ENCODE peak calls at places on chromosomes 1 and 21, in four cellular contexts. One of them, this sample, is unnamed.
A peak's percentile ranks its signal among the peaks of the same experiment; 100 is the strongest.

GRCh38 chr1:113917400-113918082 is 11.6 kb upstream of the HIPK1 start:
- DNase-seq in K562: no peak
- DNase-seq in spleen: no peak
- DNase-seq in fibroblast of lung: peak; percentile 4
- DNase-seq in this sample: no peak

GRCh38 chr1:170732262-170732595 is 68.3 kb downstream of the PRRX1 start:
- DNase-seq in K562: no peak
- DNase-seq in spleen: no peak
- DNase-seq in fibroblast of lung: peak; percentile 57
- DNase-seq in this sample: no peak

GRCh38 chr1:87787551-87787950 is 458.9 kb downstream of the LMO4 start:
- DNase-seq in K562: no peak
- DNase-seq in spleen: no peak
- DNase-seq in fibroblast of lung: no peak
- DNase-seq in this sample: no peak

GRCh38 chr1:150464422-150464826 is 22.8 kb upstream of the TARS2 start:
- DNase-seq in K562: peak; percentile 75
- DNase-seq in spleen: peak; percentile 82
- DNase-seq in fibroblast of lung: peak; percentile 68
- DNase-seq in this sample: peak; percentile 74

GRCh38 chr1:155925506-155925905 is 8.7 kb downstream of the KHDC4 start:
- DNase-seq in K562: no peak
- DNase-seq in spleen: no peak
- DNase-seq in fibroblast of lung: no peak
- DNase-seq in this sample: no peak

GRCh38 chr1:28592314-28593071 is 428 bp downstream of the RAB42 start:
- DNase-seq in K562: no peak
- DNase-seq in spleen: peak; percentile 77
- DNase-seq in fibroblast of lung: no peak
- DNase-seq in this sample: no peak

GRCh38 chr1:78143152-78143551 is 97.4 kb downstream of the GIPC2 start:
- DNase-seq in K562: no peak
- DNase-seq in spleen: no peak
- DNase-seq in fibroblast of lung: no peak
- DNase-seq in this sample: peak; percentile 15

GRCh38 chr1:40848530-40849189 is 13.5 kb downstream of the CITED4 start:
- DNase-seq in K562: peak; percentile 86
- DNase-seq in spleen: peak; percentile 71
- DNase-seq in fibroblast of lung: peak; percentile 69
- DNase-seq in this sample: no peak

GRCh38 chr1:167791281-167792209 is 69.8 kb downstream of the MPZL1 start:
- DNase-seq in K562: no peak
- DNase-seq in spleen: no peak
- DNase-seq in fibroblast of lung: peak; percentile 99
- DNase-seq in this sample: no peak

GRCh38 chr21:44802396-44803153 is 955 bp upstream of the UBE2G2 start:
- DNase-seq in K562: peak; percentile 74
- DNase-seq in spleen: no peak
- DNase-seq in fibroblast of lung: peak; percentile 13
- DNase-seq in this sample: no peak

GRCh38 chr1:40780678-40781613 is 2.6 kb upstream of the KCNQ4 start:
- DNase-seq in K562: no peak
- DNase-seq in spleen: no peak
- DNase-seq in fibroblast of lung: no peak
- DNase-seq in this sample: no peak

GRCh38 chr1:168091720-168092119 is 45.0 kb downstream of the GPR161 start:
- DNase-seq in K562: no peak
- DNase-seq in spleen: no peak
- DNase-seq in fibroblast of lung: no peak
- DNase-seq in this sample: no peak

GRCh38 chr1:20792177-20792576 is 5.1 kb upstream of the HP1BP3 start:
- DNase-seq in K562: no peak
- DNase-seq in spleen: no peak
- DNase-seq in fibroblast of lung: peak; percentile 96
- DNase-seq in this sample: no peak

GRCh38 chr1:41749992-41750745 is 168.6 kb downstream of the HIVEP3 start:
- DNase-seq in K562: no peak
- DNase-seq in spleen: peak; percentile 77
- DNase-seq in fibroblast of lung: no peak
- DNase-seq in this sample: no peak

GRCh38 chr1:7912743-7913557 is 27.7 kb downstream of the TNFRSF9 start:
- DNase-seq in K562: peak; percentile 48
- DNase-seq in spleen: no peak
- DNase-seq in fibroblast of lung: no peak
- DNase-seq in this sample: no peak

GRCh38 chr1:233022246-233022645 is 71.8 kb downstream of the NTPCR start:
- DNase-seq in K562: no peak
- DNase-seq in spleen: no peak
- DNase-seq in fibroblast of lung: no peak
- DNase-seq in this sample: no peak

GRCh38 chr1:169042377-169042776 is 64.1 kb upstream of the ATP1B1 start:
- DNase-seq in K562: no peak
- DNase-seq in spleen: no peak
- DNase-seq in fibroblast of lung: no peak
- DNase-seq in this sample: no peak

GRCh38 chr1:21294266-21295058 is 4.2 kb upstream of the ECE1 start:
- DNase-seq in K562: no peak
- DNase-seq in spleen: peak; percentile 95
- DNase-seq in fibroblast of lung: no peak
- DNase-seq in this sample: peak; percentile 93

GRCh38 chr1:103106426-103107321 is 1.6 kb downstream of the COL11A1 start:
- DNase-seq in K562: peak; percentile 10
- DNase-seq in spleen: no peak
- DNase-seq in fibroblast of lung: peak; percentile 46
- DNase-seq in this sample: no peak

GRCh38 chr1:197016751-197017150 is 39.4 kb downstream of the CFHR5 start:
- DNase-seq in K562: no peak
- DNase-seq in spleen: no peak
- DNase-seq in fibroblast of lung: no peak
- DNase-seq in this sample: no peak

GRCh38 chr1:81681570-81681969 is 119.2 kb upstream of the ADGRL2 start:
- DNase-seq in K562: no peak
- DNase-seq in spleen: no peak
- DNase-seq in fibroblast of lung: peak; percentile 55
- DNase-seq in this sample: no peak

GRCh38 chr1:161498646-161499045 is 6.6 kb upstream of the FCGR2A start:
- DNase-seq in K562: no peak
- DNase-seq in spleen: no peak
- DNase-seq in fibroblast of lung: no peak
- DNase-seq in this sample: no peak

GRCh38 chr1:20325844-20326323 is 35.2 kb downstream of the VWA5B1 start:
- DNase-seq in K562: no peak
- DNase-seq in spleen: no peak
- DNase-seq in fibroblast of lung: peak; percentile 87
- DNase-seq in this sample: no peak

GRCh38 chr1:21783679-21784603 is 992 bp upstream of the USP48 start:
- DNase-seq in K562: peak; percentile 99
- DNase-seq in spleen: peak; percentile 82
- DNase-seq in fibroblast of lung: peak; percentile 76
- DNase-seq in this sample: no peak

GRCh38 chr1:6445062-6445763 is 20.6 kb downstream of the ESPN start:
- DNase-seq in K562: peak; percentile 64
- DNase-seq in spleen: no peak
- DNase-seq in fibroblast of lung: peak; percentile 37
- DNase-seq in this sample: no peak

GRCh38 chr1:197103295-197103694 is 36.2 kb upstream of the F13B start:
- DNase-seq in K562: no peak
- DNase-seq in spleen: no peak
- DNase-seq in fibroblast of lung: peak; percentile 54
- DNase-seq in this sample: no peak

GRCh38 chr1:94119796-94120590 is 955 bp downstream of the ABCA4 start:
- DNase-seq in K562: no peak
- DNase-seq in spleen: peak; percentile 18
- DNase-seq in fibroblast of lung: no peak
- DNase-seq in this sample: no peak

GRCh38 chr1:78440381-78440793 is 50.4 kb upstream of the PTGFR start:
- DNase-seq in K562: no peak
- DNase-seq in spleen: no peak
- DNase-seq in fibroblast of lung: no peak
- DNase-seq in this sample: no peak

GRCh38 chr21:16708431-16708830 is 804.4 kb upstream of the CXADR start:
- DNase-seq in K562: no peak
- DNase-seq in spleen: no peak
- DNase-seq in fibroblast of lung: peak; percentile 25
- DNase-seq in this sample: no peak

GRCh38 chr1:226659136-226659535 is 79.9 kb downstream of the ITPKB start:
- DNase-seq in K562: no peak
- DNase-seq in spleen: peak; percentile 74
- DNase-seq in fibroblast of lung: no peak
- DNase-seq in this sample: no peak
- H3K4me1 ChIP-seq in K562: no peaks in the 10 kb centered on the region
- H3K4me1 ChIP-seq in spleen: no peaks in the 10 kb centered on the region
- H3K4me1 ChIP-seq in fibroblast of lung: peaks cover 48% of the 10 kb centered on the region
- H3K4me1 ChIP-seq in this sample: peaks cover 47% of the 10 kb centered on the region

GRCh38 chr1:228302086-228302485 is 94.2 kb downstream of the OBSCN start:
- DNase-seq in K562: no peak
- DNase-seq in spleen: no peak
- DNase-seq in fibroblast of lung: no peak
- DNase-seq in this sample: no peak

GRCh38 chr1:228299211-228299610 is 91.4 kb downstream of the OBSCN start:
- DNase-seq in K562: no peak
- DNase-seq in spleen: peak; percentile 10
- DNase-seq in fibroblast of lung: no peak
- DNase-seq in this sample: no peak

GRCh38 chr1:228297822-228298221 is 90.0 kb downstream of the OBSCN start:
- DNase-seq in K562: no peak
- DNase-seq in spleen: peak; percentile 33
- DNase-seq in fibroblast of lung: no peak
- DNase-seq in this sample: no peak

GRCh38 chr1:228298471-228298870 is 90.6 kb downstream of the OBSCN start:
- DNase-seq in K562: no peak
- DNase-seq in spleen: peak; percentile 29
- DNase-seq in fibroblast of lung: no peak
- DNase-seq in this sample: no peak

GRCh38 chr1:228299901-228300300 is 92.1 kb downstream of the OBSCN start:
- DNase-seq in K562: no peak
- DNase-seq in spleen: peak; percentile 61
- DNase-seq in fibroblast of lung: no peak
- DNase-seq in this sample: no peak
- H3K9me3 ChIP-seq in K562: peaks cover 3% of the 10 kb centered on the region
- H3K9me3 ChIP-seq in spleen: peaks cover 62% of the 10 kb centered on the region
- H3K9me3 ChIP-seq in fibroblast of lung: no peaks in the 10 kb centered on the region
- H3K9me3 ChIP-seq in this sample: no peaks in the 10 kb centered on the region

DNA sequence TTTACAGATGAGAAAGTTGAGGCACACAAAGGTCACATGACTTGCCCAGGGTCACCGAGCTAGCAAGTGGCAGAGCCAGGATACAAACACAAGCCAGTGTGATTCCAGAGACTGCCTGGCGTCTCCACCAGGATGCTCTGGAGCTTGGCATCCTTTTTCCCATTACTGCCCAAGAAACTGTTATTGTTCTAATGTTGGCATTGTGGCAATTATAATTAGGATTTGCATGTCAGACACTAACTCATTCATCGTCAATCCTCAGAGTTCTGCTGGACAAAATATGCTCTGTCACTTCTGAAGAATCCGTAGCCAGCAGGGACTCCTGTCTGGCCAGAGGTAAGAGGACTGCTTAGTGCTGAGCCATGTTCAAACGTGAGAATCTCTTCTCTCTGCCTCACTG is 8.8 kb downstream of the KAZN start:
- DNase-seq in K562: no peak
- DNase-seq in spleen: no peak
- DNase-seq in fibroblast of lung: no peak
- DNase-seq in this sample: no peak
- H3K4me3 ChIP-seq in K562: no peak overlapping the region
- H3K4me3 ChIP-seq in spleen: no peak overlapping the region
- H3K4me3 ChIP-seq in fibroblast of lung: no peak overlapping the region
- H3K4me3 ChIP-seq in this sample: no peak overlapping the region

GRCh38 chr1:85375422-85375934 is 89.5 kb downstream of the DDAH1 start:
- DNase-seq in K562: no peak
- DNase-seq in spleen: no peak
- DNase-seq in fibroblast of lung: no peak
- DNase-seq in this sample: no peak

GRCh38 chr1:85379203-85380136 is 85.5 kb downstream of the DDAH1 start:
- DNase-seq in K562: no peak
- DNase-seq in spleen: no peak
- DNase-seq in fibroblast of lung: peak; percentile 82
- DNase-seq in this sample: no peak

GRCh38 chr1:85372683-85373446 is 92.1 kb downstream of the DDAH1 start:
- DNase-seq in K562: no peak
- DNase-seq in spleen: no peak
- DNase-seq in fibroblast of lung: peak; percentile 60
- DNase-seq in this sample: no peak

GRCh38 chr1:85374160-85374559 is 90.8 kb downstream of the DDAH1 start:
- DNase-seq in K562: no peak
- DNase-seq in spleen: no peak
- DNase-seq in fibroblast of lung: peak; percentile 71
- DNase-seq in this sample: no peak

GRCh38 chr1:85378526-85378925 is 86.4 kb downstream of the DDAH1 start:
- DNase-seq in K562: no peak
- DNase-seq in spleen: no peak
- DNase-seq in fibroblast of lung: no peak
- DNase-seq in this sample: no peak
- H3K4me1 ChIP-seq in K562: no peaks in the 10 kb centered on the region
- H3K4me1 ChIP-seq in spleen: no peaks in the 10 kb centered on the region
- H3K4me1 ChIP-seq in fibroblast of lung: peaks cover 5% of the 10 kb centered on the region
- H3K4me1 ChIP-seq in this sample: no peaks in the 10 kb centered on the region

GRCh38 chr1:32405672-32406467 is 11.6 kb upstream of the BSDC1 start:
- DNase-seq in K562: no peak
- DNase-seq in spleen: no peak
- DNase-seq in fibroblast of lung: no peak
- DNase-seq in this sample: no peak
- H3K9me3 ChIP-seq in K562: no peaks in the 10 kb centered on the region
- H3K9me3 ChIP-seq in spleen: no peaks in the 10 kb centered on the region
- H3K9me3 ChIP-seq in fibroblast of lung: no peaks in the 10 kb centered on the region
- H3K9me3 ChIP-seq in this sample: no peaks in the 10 kb centered on the region

DNA sequence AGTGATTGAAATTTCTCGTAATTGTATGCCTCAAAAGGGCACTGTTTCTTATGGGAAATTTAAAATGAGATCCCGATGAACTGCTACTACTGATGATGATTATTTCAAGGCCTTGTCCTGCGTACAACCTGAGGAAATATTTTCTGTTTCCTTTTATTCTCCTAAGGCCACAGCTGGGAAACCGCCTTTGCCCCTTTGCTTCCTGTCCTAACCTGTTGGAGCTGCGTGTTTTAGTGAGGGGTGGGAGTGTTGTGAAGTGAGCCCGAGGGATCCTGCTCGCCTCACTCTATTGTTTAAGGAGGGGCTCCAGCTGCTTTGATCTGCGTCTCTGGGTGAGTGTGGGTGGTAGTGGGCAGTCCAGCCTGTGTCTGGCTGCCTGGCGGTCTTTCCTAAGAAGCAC is 14.4 kb downstream of the LAMC2 start:
- DNase-seq in K562: no peak
- DNase-seq in spleen: no peak
- DNase-seq in fibroblast of lung: no peak
- DNase-seq in this sample: no peak
- H3K4me3 ChIP-seq in K562: no peak overlapping the region
- H3K4me3 ChIP-seq in spleen: no peak overlapping the region
- H3K4me3 ChIP-seq in fibroblast of lung: no peak overlapping the region
- H3K4me3 ChIP-seq in this sample: no peak overlapping the region

DNA sequence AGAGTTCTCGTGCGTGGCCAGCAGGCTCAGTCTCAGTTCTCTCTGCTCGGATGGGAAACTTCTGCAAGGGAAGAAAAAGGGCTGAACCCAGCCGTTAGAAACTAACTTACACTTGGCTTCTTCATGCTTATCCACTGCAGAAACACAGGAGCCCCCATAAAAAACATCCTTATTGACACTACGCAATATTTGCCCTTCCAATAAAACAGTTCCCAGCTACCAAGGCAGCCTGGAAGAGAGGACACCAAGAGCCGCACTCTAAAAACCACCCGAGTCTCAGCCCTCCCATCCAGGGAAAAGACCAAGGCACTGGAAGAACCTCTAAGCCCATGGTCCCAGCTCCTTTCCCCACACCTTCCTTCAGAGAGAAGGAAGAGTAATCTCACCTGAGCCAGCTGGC is 61.1 kb downstream of the SSBP3 start:
- DNase-seq in K562: no peak
- DNase-seq in spleen: no peak
- DNase-seq in fibroblast of lung: no peak
- DNase-seq in this sample: no peak
- H3K4me1 ChIP-seq in K562: no peaks in the 10 kb centered on the region
- H3K4me1 ChIP-seq in spleen: peaks cover 31% of the 10 kb centered on the region
- H3K4me1 ChIP-seq in fibroblast of lung: peaks cover 5% of the 10 kb centered on the region
- H3K4me1 ChIP-seq in this sample: no peaks in the 10 kb centered on the region